ENCODE peak calls at places on chromosomes 1 and 21, in five cellular contexts. Z is endodermal cell; P is foreskin keratinocyte; E is GM23248; I is stimulated activated naive B cell treated with anti-CD40 and anti-IgM and Interleukin-4, amounts not matched to agents 10 μg/mL and 1 μg/mL and 100 μg/mL, for 72 hours. O is an unnamed sample.

GRCh38 chr1:116110507-116111195 is 548 bp upstream of the MAB21L3 start:
- DNase-seq in I (no peak), P (no peak), E (no peak), Z (no peak), O (no peak)

GRCh38 chr1:88878731-88879130 is 12.6 kb downstream of the GTF2B start:
- DNase-seq in I (no peak), Z (no peak), P (no peak), E (peak; percentile 45), O (peak; percentile 7)

GRCh38 chr1:6991271-6991670 is 206.0 kb downstream of the CAMTA1 start:
- DNase-seq in E (peak; percentile 81), P (peak; percentile 82), I (no peak), Z (no peak), O (peak; percentile 91)

GRCh38 chr1:183032122-183032921 is 9.1 kb downstream of the LAMC1 start:
- DNase-seq in E (no peak), I (peak; percentile 19), P (no peak), Z (no peak), O (peak; percentile 81)

GRCh38 chr1:155080250-155081228 is 1.9 kb downstream of the EFNA3 start:
- DNase-seq in E (peak; percentile 47), Z (peak; percentile 93), P (no peak), I (no peak), O (no peak)

GRCh38 chr1:6041432-6042062 is 4.1 kb upstream of the KCNAB2 start:
- DNase-seq in Z (peak; percentile 89), E (peak; percentile 65), I (no peak), P (no peak), O (peak; percentile 19)

GRCh38 chr1:154967331-154967950 is 3.1 kb downstream of the SHC1 start:
- DNase-seq in E (no peak), I (no peak), Z (no peak), P (no peak), O (no peak)

GRCh38 chr1:248730507-248731335 is 24.8 kb downstream of the LYPD8 start:
- DNase-seq in Z (no peak), I (no peak), E (peak; percentile 17), P (no peak), O (peak; percentile 91)

GRCh38 chr1:226100436-226101347 is 38.2 kb downstream of the H3-3A start:
- DNase-seq in P (peak; percentile 56), Z (peak; percentile 77), E (peak; percentile 38), I (no peak), O (no peak)

GRCh38 chr1:163561570-163562295 is 240.0 kb downstream of the NUF2 start:
- DNase-seq in Z (peak; percentile 79), I (no peak), P (peak; percentile 13), E (peak; percentile 45), O (peak; percentile 5)

GRCh38 chr1:55716151-55716550 is 501.0 kb upstream of the USP24 start:
- DNase-seq in E (no peak), Z (no peak), P (no peak), I (no peak), O (peak; percentile 92)

GRCh38 chr1:52913014-52913413 is 8.5 kb downstream of the ECHDC2 start:
- DNase-seq in I (no peak), P (no peak), E (no peak), Z (no peak), O (no peak)

GRCh38 chr1:66292944-66293343 is 241.0 kb upstream of the SGIP1 start:
- DNase-seq in E (no peak), I (no peak), Z (no peak), P (no peak), O (peak; percentile 65)

GRCh38 chr1:18670267-18670910 is 39.7 kb downstream of the PAX7 start:
- DNase-seq in I (no peak), Z (no peak), P (no peak), E (no peak), O (no peak)

GRCh38 chr21:45386728-45387371 is 18.1 kb upstream of the COL18A1 start:
- DNase-seq in Z (peak; percentile 52), E (peak; percentile 93), P (peak; percentile 55), I (no peak), O (peak; percentile 96)

GRCh38 chr1:39283858-39284257 is 79.4 kb downstream of the MACF1 start:
- DNase-seq in P (no peak), Z (no peak), E (no peak), I (no peak), O (no peak)

GRCh38 chr1:207787776-207788175 is 35.9 kb downstream of the CD46 start:
- DNase-seq in P (peak; percentile 59), E (peak; percentile 41), I (no peak), Z (no peak), O (peak; percentile 60)

GRCh38 chr1:1080951-1081310 is 6.8 kb upstream of the RNF223 start:
- DNase-seq in E (no peak), Z (peak; percentile 65), I (no peak), P (no peak), O (no peak)

GRCh38 chr1:180262628-180263488 is 32.8 kb downstream of the LHX4 start:
- DNase-seq in I (no peak), P (no peak), E (no peak), Z (peak; percentile 37), O (peak; percentile 75)

GRCh38 chr1:27618341-27619067 is 14.6 kb upstream of the AHDC1 start:
- DNase-seq in I (no peak), P (no peak), E (no peak), Z (no peak), O (no peak)

GRCh38 chr1:29855761-29856160 is 619.4 kb downstream of the PTPRU start:
- DNase-seq in Z (no peak), E (no peak), P (no peak), I (no peak), O (peak; percentile 21)

GRCh38 chr1:10687142-10687715 is 109.2 kb downstream of the CASZ1 start:
- DNase-seq in Z (no peak), I (no peak), P (no peak), E (no peak), O (no peak)

GRCh38 chr1:180155202-180155682 is 573 bp downstream of the QSOX1 start:
- DNase-seq in Z (peak; percentile 78), I (no peak), P (no peak), E (peak; percentile 59), O (peak; percentile 36)

GRCh38 chr1:25881266-25881665 is 5.8 kb upstream of the PAQR7 start:
- DNase-seq in Z (no peak), E (no peak), P (no peak), I (no peak), O (no peak)

GRCh38 chr1:85289207-85289847 is 12.9 kb upstream of the BCL10 start:
- DNase-seq in Z (no peak), E (peak; percentile 97), P (peak; percentile 99), I (no peak), O (peak; percentile 97)

GRCh38 chr1:230272557-230272956 is 153.6 kb downstream of the PGBD5 start:
- DNase-seq in Z (no peak), E (no peak), P (no peak), I (no peak), O (no peak)

GRCh38 chr1:246320286-246320685 is 186.8 kb downstream of the SMYD3 start:
- DNase-seq in E (no peak), I (no peak), P (no peak), Z (no peak), O (no peak)

GRCh38 chr1:84939151-84939550 is 46.1 kb upstream of the LPAR3 start:
- DNase-seq in P (peak; percentile 24), Z (no peak), E (peak; percentile 61), I (no peak), O (peak; percentile 53)

GRCh38 chr1:54887665-54888071 is 673 bp upstream of the DHCR24 start:
- DNase-seq in E (peak; percentile 50), I (no peak), Z (no peak), P (no peak), O (no peak)

GRCh38 chr1:155729031-155729898 is 40.4 kb downstream of the DAP3 start:
- DNase-seq in E (peak; percentile 75), Z (peak; percentile 90), I (no peak), P (peak; percentile 55), O (peak; percentile 57)

GRCh38 chr1:17335821-17336718 is 28.1 kb downstream of the PADI4 start:
- DNase-seq in E (peak; percentile 78), P (peak; percentile 42), Z (peak; percentile 94), I (peak; percentile 15), O (peak; percentile 76)

GRCh38 chr1:14366361-14367018 is 232.0 kb upstream of the KAZN start:
- DNase-seq in P (no peak), Z (peak; percentile 81), I (no peak), E (peak; percentile 67), O (peak; percentile 50)

GRCh38 chr1:3369437-3370076 is 84.9 kb upstream of the ARHGEF16 start:
- DNase-seq in P (peak; percentile 41), I (no peak), Z (no peak), E (peak; percentile 98), O (peak; percentile 70)

GRCh38 chr1:110155878-110156522 is 5.7 kb downstream of the SLC6A17 start:
- DNase-seq in E (peak; percentile 73), Z (peak; percentile 97), I (no peak), P (peak; percentile 42), O (peak; percentile 44)

GRCh38 chr1:46725736-46726108 is 6.8 kb upstream of the EFCAB14 start:
- DNase-seq in P (peak; percentile 84), I (no peak), Z (no peak), E (no peak), O (peak; percentile 66)

GRCh38 chr21:41926807-41927171 is 27.0 kb downstream of the C2CD2 start:
- DNase-seq in Z (no peak), E (no peak), I (no peak), P (no peak), O (no peak)

GRCh38 chr1:32695098-32695904 is 7.3 kb downstream of the SYNC start:
- DNase-seq in I (no peak), E (peak; percentile 85), P (no peak), Z (peak; percentile 62), O (peak; percentile 97)

GRCh38 chr1:234912541-234913312 is 215.9 kb downstream of the TOMM20 start:
- DNase-seq in Z (peak; percentile 72), P (no peak), E (no peak), I (no peak), O (peak; percentile 63)